ENCODE peak calls at places on chromosomes 11 and 22, in eight cellular contexts. One of them, this sample, is unnamed.

GRCh38 chr22:21984793-21985192 is 2.2 kb upstream of the TOP3B start:
- DNase-seq in activated CD4-positive, alpha-beta T cell treated with anti-CD3 and anti-CD28 coated beads, Interleukin-2, amount 50 U/mL, for 24 hours: no peak
- DNase-seq in NCI-H82: peak
- DNase-seq in HuH-7: peak
- DNase-seq in glomerular endothelial cell: no peak
- DNase-seq in stimulated activated CD8-positive, alpha-beta memory T cell treated with anti-CD3 and anti-CD28 coated beads, Interleukin-15, amount 100 ng/mL, for 1 hour: no peak
- DNase-seq in T-helper 1 cell: no peak
- DNase-seq in H7: peak
- DNase-seq in this sample: no peak

GRCh38 chr11:45477588-45477987 is 187.8 kb downstream of the CHST1 start:
- DNase-seq in NCI-H82: no peak
- DNase-seq in stimulated activated CD8-positive, alpha-beta memory T cell treated with anti-CD3 and anti-CD28 coated beads, Interleukin-15, amount 100 ng/mL, for 1 hour: no peak
- DNase-seq in glomerular endothelial cell: no peak
- DNase-seq in HuH-7: no peak
- DNase-seq in H7: no peak
- DNase-seq in T-helper 1 cell: no peak
- DNase-seq in activated CD4-positive, alpha-beta T cell treated with anti-CD3 and anti-CD28 coated beads, Interleukin-2, amount 50 U/mL, for 24 hours: no peak
- DNase-seq in this sample: no peak

GRCh38 chr11:97956904-97957303 is 1063.8 kb upstream of the CNTN5 start:
- DNase-seq in activated CD4-positive, alpha-beta T cell treated with anti-CD3 and anti-CD28 coated beads, Interleukin-2, amount 50 U/mL, for 24 hours: no peak
- DNase-seq in T-helper 1 cell: no peak
- DNase-seq in NCI-H82: no peak
- DNase-seq in H7: no peak
- DNase-seq in HuH-7: no peak
- DNase-seq in glomerular endothelial cell: no peak
- DNase-seq in stimulated activated CD8-positive, alpha-beta memory T cell treated with anti-CD3 and anti-CD28 coated beads, Interleukin-15, amount 100 ng/mL, for 1 hour: no peak
- DNase-seq in this sample: no peak

GRCh38 chr11:93407777-93408401 is 77.3 kb downstream of the DEUP1 start:
- DNase-seq in glomerular endothelial cell: no peak
- DNase-seq in T-helper 1 cell: no peak
- DNase-seq in HuH-7: peak
- DNase-seq in stimulated activated CD8-positive, alpha-beta memory T cell treated with anti-CD3 and anti-CD28 coated beads, Interleukin-15, amount 100 ng/mL, for 1 hour: no peak
- DNase-seq in activated CD4-positive, alpha-beta T cell treated with anti-CD3 and anti-CD28 coated beads, Interleukin-2, amount 50 U/mL, for 24 hours: no peak
- DNase-seq in H7: no peak
- DNase-seq in NCI-H82: no peak
- DNase-seq in this sample: no peak

GRCh38 chr11:69032833-69033232 is 15.9 kb upstream of the TPCN2 start:
- DNase-seq in HuH-7: no peak
- DNase-seq in glomerular endothelial cell: no peak
- DNase-seq in NCI-H82: no peak
- DNase-seq in activated CD4-positive, alpha-beta T cell treated with anti-CD3 and anti-CD28 coated beads, Interleukin-2, amount 50 U/mL, for 24 hours: no peak
- DNase-seq in T-helper 1 cell: no peak
- DNase-seq in stimulated activated CD8-positive, alpha-beta memory T cell treated with anti-CD3 and anti-CD28 coated beads, Interleukin-15, amount 100 ng/mL, for 1 hour: no peak
- DNase-seq in H7: no peak
- DNase-seq in this sample: no peak

GRCh38 chr11:112511906-112512305 is 251.2 kb upstream of the PLET1 start:
- DNase-seq in stimulated activated CD8-positive, alpha-beta memory T cell treated with anti-CD3 and anti-CD28 coated beads, Interleukin-15, amount 100 ng/mL, for 1 hour: no peak
- DNase-seq in T-helper 1 cell: no peak
- DNase-seq in HuH-7: no peak
- DNase-seq in glomerular endothelial cell: no peak
- DNase-seq in H7: no peak
- DNase-seq in activated CD4-positive, alpha-beta T cell treated with anti-CD3 and anti-CD28 coated beads, Interleukin-2, amount 50 U/mL, for 24 hours: no peak
- DNase-seq in NCI-H82: peak
- DNase-seq in this sample: no peak

GRCh38 chr11:118895093-118896039 is 11.7 kb downstream of the CXCR5 start:
- DNase-seq in glomerular endothelial cell: no peak
- DNase-seq in activated CD4-positive, alpha-beta T cell treated with anti-CD3 and anti-CD28 coated beads, Interleukin-2, amount 50 U/mL, for 24 hours: no peak
- DNase-seq in T-helper 1 cell: peak
- DNase-seq in H7: peak
- DNase-seq in NCI-H82: no peak
- DNase-seq in stimulated activated CD8-positive, alpha-beta memory T cell treated with anti-CD3 and anti-CD28 coated beads, Interleukin-15, amount 100 ng/mL, for 1 hour: no peak
- DNase-seq in HuH-7: no peak
- DNase-seq in this sample: no peak

GRCh38 chr11:78419327-78419726 is 1.7 kb upstream of the GAB2 start:
- DNase-seq in HuH-7: no peak
- DNase-seq in T-helper 1 cell: no peak
- DNase-seq in stimulated activated CD8-positive, alpha-beta memory T cell treated with anti-CD3 and anti-CD28 coated beads, Interleukin-15, amount 100 ng/mL, for 1 hour: no peak
- DNase-seq in glomerular endothelial cell: peak
- DNase-seq in NCI-H82: peak
- DNase-seq in H7: no peak
- DNase-seq in activated CD4-positive, alpha-beta T cell treated with anti-CD3 and anti-CD28 coated beads, Interleukin-2, amount 50 U/mL, for 24 hours: no peak
- DNase-seq in this sample: no peak

GRCh38 chr11:126817096-126817495 is 183.5 kb downstream of the KIRREL3 start:
- DNase-seq in H7: no peak
- DNase-seq in activated CD4-positive, alpha-beta T cell treated with anti-CD3 and anti-CD28 coated beads, Interleukin-2, amount 50 U/mL, for 24 hours: no peak
- DNase-seq in stimulated activated CD8-positive, alpha-beta memory T cell treated with anti-CD3 and anti-CD28 coated beads, Interleukin-15, amount 100 ng/mL, for 1 hour: no peak
- DNase-seq in HuH-7: no peak
- DNase-seq in T-helper 1 cell: no peak
- DNase-seq in NCI-H82: no peak
- DNase-seq in glomerular endothelial cell: no peak
- DNase-seq in this sample: no peak

This sample was measured in SK-N-MC.